ENCODE peak calls at places on chromosome 6, in five cellular contexts. O is stimulated activated CD4-positive, alpha-beta T cell treated with anti-CD3 and anti-CD28 coated beads, Interleukin-1b, Interleukin-23, amount 100 ng/mL, for 1 hour; S is RKO; R is B cell; Q is activated naive CD4-positive, alpha-beta T cell treated with Interleukin-2 at 50 U/mL for 16 hours. B is an unnamed sample.

GRCh38 chr6:29589423-29590048 is 4.6 kb downstream of the OR2H2 start:
- DNase-seq in R (peak), Q (peak), O (no peak), S (peak), B (peak)

GRCh38 chr6:81806793-81807565 is 54.5 kb upstream of the TENT5A start:
- DNase-seq in O (no peak), R (no peak), Q (no peak), S (no peak), B (no peak)

GRCh38 chr6:111837007-111837406 is 36.2 kb downstream of the FYN start:
- DNase-seq in R (no peak), Q (no peak), S (no peak), O (no peak), B (no peak)

GRCh38 chr6:13877116-13877515 is 47.6 kb upstream of the RNF182 start:
- DNase-seq in S (no peak), Q (no peak), O (no peak), R (no peak), B (no peak)

GRCh38 chr6:166313255-166314070 is 5.3 kb upstream of the PRR18 start:
- DNase-seq in O (no peak), R (peak), Q (peak), S (no peak), B (peak)

GRCh38 chr6:168004945-168005344 is 7.5 kb downstream of the KIF25 start:
- DNase-seq in Q (no peak), R (no peak), O (no peak), S (no peak), B (no peak)

GRCh38 chr6:118660218-118660569 is 8.8 kb upstream of the CEP85L start:
- DNase-seq in S (no peak), O (no peak), R (no peak), Q (peak), B (no peak)

GRCh38 chr6:56364482-56365313 is 117.3 kb upstream of the COL21A1 start:
- DNase-seq in Q (no peak), R (no peak), O (no peak), S (no peak), B (peak)

GRCh38 chr6:168206186-168206585 is 113.4 kb downstream of the DACT2 start:
- DNase-seq in S (no peak), Q (no peak), R (no peak), O (no peak), B (no peak)

B was measured in A172.